ENCODE peak calls at places on chromosomes 13 and 19, in ten cellular contexts. One of them, this sample, is unnamed.
A peak's percentile ranks its signal among the peaks of the same experiment; 100 is the strongest.

GRCh38 chr19:51341976-51342580 is at the start of gene VSIG10L:
- DNase-seq in cardiac fibroblast: no peak
- DNase-seq in activated T-helper 2 cell treated with anti-CD3 and anti-CD28 coated beads, Interferon-gamma antibody, Interleukin-2, Interleukin-4, amounts not matched to agents 10 μg/mL and 5 μg/mL and 100 μg/mL, durations not matched to agents 14 hours and 24 hours and 36 hours: no peak
- DNase-seq in stimulated activated CD4-positive, alpha-beta T cell treated with anti-CD3 and anti-CD28 coated beads, Interleukin-15, amount 100 ng/mL, for 1 hour: no peak
- DNase-seq in ascending aorta: no peak
- DNase-seq in epithelial cell of esophagus: peak; percentile 13
- DNase-seq in upper lobe of right lung: no peak
- DNase-seq in Peyer's patch: no peak
- DNase-seq in heart left ventricle: no peak
- DNase-seq in stimulated activated effector memory CD8-positive, alpha-beta T cell treated with anti-CD3 and anti-CD28 coated beads, Interleukin-12 subunit alpha, Interleukin-12 subunit beta, amount 100 ng/mL, for 72 hours: no peak
- DNase-seq in this sample: no peak

GRCh38 chr19:11168568-11168967 is 13.0 kb upstream of the SPC24 start:
- DNase-seq in activated T-helper 2 cell treated with anti-CD3 and anti-CD28 coated beads, Interferon-gamma antibody, Interleukin-2, Interleukin-4, amounts not matched to agents 10 μg/mL and 5 μg/mL and 100 μg/mL, durations not matched to agents 14 hours and 24 hours and 36 hours: no peak
- DNase-seq in ascending aorta: peak; percentile 90
- DNase-seq in stimulated activated effector memory CD8-positive, alpha-beta T cell treated with anti-CD3 and anti-CD28 coated beads, Interleukin-12 subunit alpha, Interleukin-12 subunit beta, amount 100 ng/mL, for 72 hours: no peak
- DNase-seq in cardiac fibroblast: peak; percentile 90
- DNase-seq in upper lobe of right lung: no peak
- DNase-seq in stimulated activated CD4-positive, alpha-beta T cell treated with anti-CD3 and anti-CD28 coated beads, Interleukin-15, amount 100 ng/mL, for 1 hour: no peak
- DNase-seq in epithelial cell of esophagus: peak; percentile 97
- DNase-seq in Peyer's patch: no peak
- DNase-seq in heart left ventricle: no peak
- DNase-seq in this sample: no peak

GRCh38 chr13:19596960-19597361 is 35.6 kb upstream of the TPTE2 start:
- DNase-seq in cardiac fibroblast: no peak
- DNase-seq in stimulated activated effector memory CD8-positive, alpha-beta T cell treated with anti-CD3 and anti-CD28 coated beads, Interleukin-12 subunit alpha, Interleukin-12 subunit beta, amount 100 ng/mL, for 72 hours: no peak
- DNase-seq in stimulated activated CD4-positive, alpha-beta T cell treated with anti-CD3 and anti-CD28 coated beads, Interleukin-15, amount 100 ng/mL, for 1 hour: no peak
- DNase-seq in upper lobe of right lung: no peak
- DNase-seq in ascending aorta: no peak
- DNase-seq in Peyer's patch: no peak
- DNase-seq in epithelial cell of esophagus: peak; percentile 57
- DNase-seq in activated T-helper 2 cell treated with anti-CD3 and anti-CD28 coated beads, Interferon-gamma antibody, Interleukin-2, Interleukin-4, amounts not matched to agents 10 μg/mL and 5 μg/mL and 100 μg/mL, durations not matched to agents 14 hours and 24 hours and 36 hours: no peak
- DNase-seq in heart left ventricle: no peak
- DNase-seq in this sample: no peak

GRCh38 chr19:887072-887471 is 5.9 kb downstream of the MED16 start:
- DNase-seq in activated T-helper 2 cell treated with anti-CD3 and anti-CD28 coated beads, Interferon-gamma antibody, Interleukin-2, Interleukin-4, amounts not matched to agents 10 μg/mL and 5 μg/mL and 100 μg/mL, durations not matched to agents 14 hours and 24 hours and 36 hours: no peak
- DNase-seq in ascending aorta: no peak
- DNase-seq in upper lobe of right lung: no peak
- DNase-seq in stimulated activated effector memory CD8-positive, alpha-beta T cell treated with anti-CD3 and anti-CD28 coated beads, Interleukin-12 subunit alpha, Interleukin-12 subunit beta, amount 100 ng/mL, for 72 hours: no peak
- DNase-seq in epithelial cell of esophagus: no peak
- DNase-seq in Peyer's patch: no peak
- DNase-seq in stimulated activated CD4-positive, alpha-beta T cell treated with anti-CD3 and anti-CD28 coated beads, Interleukin-15, amount 100 ng/mL, for 1 hour: no peak
- DNase-seq in cardiac fibroblast: peak; percentile 63
- DNase-seq in heart left ventricle: no peak
- DNase-seq in this sample: no peak

GRCh38 chr13:113930711-113931637 is 42.9 kb downstream of the C13orf46 start:
- DNase-seq in stimulated activated CD4-positive, alpha-beta T cell treated with anti-CD3 and anti-CD28 coated beads, Interleukin-15, amount 100 ng/mL, for 1 hour: peak; percentile 8
- DNase-seq in activated T-helper 2 cell treated with anti-CD3 and anti-CD28 coated beads, Interferon-gamma antibody, Interleukin-2, Interleukin-4, amounts not matched to agents 10 μg/mL and 5 μg/mL and 100 μg/mL, durations not matched to agents 14 hours and 24 hours and 36 hours: peak; percentile 18
- DNase-seq in epithelial cell of esophagus: no peak
- DNase-seq in ascending aorta: peak; percentile 60
- DNase-seq in upper lobe of right lung: peak; percentile 62
- DNase-seq in cardiac fibroblast: no peak
- DNase-seq in heart left ventricle: no peak
- DNase-seq in Peyer's patch: peak; percentile 38
- DNase-seq in stimulated activated effector memory CD8-positive, alpha-beta T cell treated with anti-CD3 and anti-CD28 coated beads, Interleukin-12 subunit alpha, Interleukin-12 subunit beta, amount 100 ng/mL, for 72 hours: no peak
- DNase-seq in this sample: peak; percentile 2

GRCh38 chr13:107031691-107032090 is 463.8 kb upstream of the ARGLU1 start:
- DNase-seq in heart left ventricle: no peak
- DNase-seq in cardiac fibroblast: no peak
- DNase-seq in activated T-helper 2 cell treated with anti-CD3 and anti-CD28 coated beads, Interferon-gamma antibody, Interleukin-2, Interleukin-4, amounts not matched to agents 10 μg/mL and 5 μg/mL and 100 μg/mL, durations not matched to agents 14 hours and 24 hours and 36 hours: no peak
- DNase-seq in upper lobe of right lung: no peak
- DNase-seq in Peyer's patch: no peak
- DNase-seq in ascending aorta: no peak
- DNase-seq in epithelial cell of esophagus: no peak
- DNase-seq in stimulated activated CD4-positive, alpha-beta T cell treated with anti-CD3 and anti-CD28 coated beads, Interleukin-15, amount 100 ng/mL, for 1 hour: no peak
- DNase-seq in stimulated activated effector memory CD8-positive, alpha-beta T cell treated with anti-CD3 and anti-CD28 coated beads, Interleukin-12 subunit alpha, Interleukin-12 subunit beta, amount 100 ng/mL, for 72 hours: no peak
- DNase-seq in this sample: no peak

GRCh38 chr13:82747948-82748347 is 1134.3 kb downstream of the SLITRK1 start:
- DNase-seq in stimulated activated effector memory CD8-positive, alpha-beta T cell treated with anti-CD3 and anti-CD28 coated beads, Interleukin-12 subunit alpha, Interleukin-12 subunit beta, amount 100 ng/mL, for 72 hours: no peak
- DNase-seq in stimulated activated CD4-positive, alpha-beta T cell treated with anti-CD3 and anti-CD28 coated beads, Interleukin-15, amount 100 ng/mL, for 1 hour: no peak
- DNase-seq in epithelial cell of esophagus: no peak
- DNase-seq in Peyer's patch: no peak
- DNase-seq in upper lobe of right lung: no peak
- DNase-seq in ascending aorta: no peak
- DNase-seq in heart left ventricle: no peak
- DNase-seq in activated T-helper 2 cell treated with anti-CD3 and anti-CD28 coated beads, Interferon-gamma antibody, Interleukin-2, Interleukin-4, amounts not matched to agents 10 μg/mL and 5 μg/mL and 100 μg/mL, durations not matched to agents 14 hours and 24 hours and 36 hours: no peak
- DNase-seq in cardiac fibroblast: peak; percentile 13
- DNase-seq in this sample: no peak

GRCh38 chr19:456547-457110 is 4.2 kb downstream of the SHC2 start:
- DNase-seq in heart left ventricle: no peak
- DNase-seq in upper lobe of right lung: no peak
- DNase-seq in epithelial cell of esophagus: no peak
- DNase-seq in Peyer's patch: no peak
- DNase-seq in stimulated activated effector memory CD8-positive, alpha-beta T cell treated with anti-CD3 and anti-CD28 coated beads, Interleukin-12 subunit alpha, Interleukin-12 subunit beta, amount 100 ng/mL, for 72 hours: no peak
- DNase-seq in cardiac fibroblast: no peak
- DNase-seq in ascending aorta: no peak
- DNase-seq in activated T-helper 2 cell treated with anti-CD3 and anti-CD28 coated beads, Interferon-gamma antibody, Interleukin-2, Interleukin-4, amounts not matched to agents 10 μg/mL and 5 μg/mL and 100 μg/mL, durations not matched to agents 14 hours and 24 hours and 36 hours: no peak
- DNase-seq in stimulated activated CD4-positive, alpha-beta T cell treated with anti-CD3 and anti-CD28 coated beads, Interleukin-15, amount 100 ng/mL, for 1 hour: no peak
- DNase-seq in this sample: no peak

GRCh38 chr13:48234652-48235099 is 1.7 kb downstream of the ITM2B start:
- DNase-seq in activated T-helper 2 cell treated with anti-CD3 and anti-CD28 coated beads, Interferon-gamma antibody, Interleukin-2, Interleukin-4, amounts not matched to agents 10 μg/mL and 5 μg/mL and 100 μg/mL, durations not matched to agents 14 hours and 24 hours and 36 hours: no peak
- DNase-seq in upper lobe of right lung: no peak
- DNase-seq in stimulated activated effector memory CD8-positive, alpha-beta T cell treated with anti-CD3 and anti-CD28 coated beads, Interleukin-12 subunit alpha, Interleukin-12 subunit beta, amount 100 ng/mL, for 72 hours: no peak
- DNase-seq in ascending aorta: no peak
- DNase-seq in cardiac fibroblast: no peak
- DNase-seq in Peyer's patch: no peak
- DNase-seq in stimulated activated CD4-positive, alpha-beta T cell treated with anti-CD3 and anti-CD28 coated beads, Interleukin-15, amount 100 ng/mL, for 1 hour: no peak
- DNase-seq in heart left ventricle: no peak
- DNase-seq in epithelial cell of esophagus: no peak
- DNase-seq in this sample: no peak

GRCh38 chr19:30799854-30800755 is 427.9 kb downstream of the ZNF536 start:
- DNase-seq in upper lobe of right lung: peak; percentile 74
- DNase-seq in Peyer's patch: no peak
- DNase-seq in cardiac fibroblast: peak; percentile 10
- DNase-seq in stimulated activated effector memory CD8-positive, alpha-beta T cell treated with anti-CD3 and anti-CD28 coated beads, Interleukin-12 subunit alpha, Interleukin-12 subunit beta, amount 100 ng/mL, for 72 hours: no peak
- DNase-seq in heart left ventricle: peak; percentile 54
- DNase-seq in activated T-helper 2 cell treated with anti-CD3 and anti-CD28 coated beads, Interferon-gamma antibody, Interleukin-2, Interleukin-4, amounts not matched to agents 10 μg/mL and 5 μg/mL and 100 μg/mL, durations not matched to agents 14 hours and 24 hours and 36 hours: no peak
- DNase-seq in ascending aorta: no peak
- DNase-seq in epithelial cell of esophagus: no peak
- DNase-seq in stimulated activated CD4-positive, alpha-beta T cell treated with anti-CD3 and anti-CD28 coated beads, Interleukin-15, amount 100 ng/mL, for 1 hour: no peak
- DNase-seq in this sample: peak; percentile 87

GRCh38 chr19:29478578-29479565 is 46.9 kb upstream of the VSTM2B start:
- DNase-seq in cardiac fibroblast: no peak
- DNase-seq in heart left ventricle: no peak
- DNase-seq in stimulated activated effector memory CD8-positive, alpha-beta T cell treated with anti-CD3 and anti-CD28 coated beads, Interleukin-12 subunit alpha, Interleukin-12 subunit beta, amount 100 ng/mL, for 72 hours: no peak
- DNase-seq in stimulated activated CD4-positive, alpha-beta T cell treated with anti-CD3 and anti-CD28 coated beads, Interleukin-15, amount 100 ng/mL, for 1 hour: no peak
- DNase-seq in epithelial cell of esophagus: no peak
- DNase-seq in upper lobe of right lung: no peak
- DNase-seq in activated T-helper 2 cell treated with anti-CD3 and anti-CD28 coated beads, Interferon-gamma antibody, Interleukin-2, Interleukin-4, amounts not matched to agents 10 μg/mL and 5 μg/mL and 100 μg/mL, durations not matched to agents 14 hours and 24 hours and 36 hours: no peak
- DNase-seq in ascending aorta: no peak
- DNase-seq in Peyer's patch: no peak
- DNase-seq in this sample: peak; percentile 90